ENCODE peak calls at places on chromosomes 7 and 10, in five cellular contexts. One of them, this sample, is unnamed.

GRCh38 chr7:6401536-6401935 is 46.2 kb downstream of the DAGLB start:
- DNase-seq in right atrium auricular region: no peak
- DNase-seq in left lung: no peak
- DNase-seq in fibroblast of lung: no peak
- DNase-seq in GM12865: no peak
- DNase-seq in this sample: no peak

GRCh38 chr10:92747600-92747999 is 57.8 kb downstream of the HHEX start:
- DNase-seq in left lung: no peak
- DNase-seq in fibroblast of lung: no peak
- DNase-seq in GM12865: peak; percentile 51
- DNase-seq in right atrium auricular region: no peak
- DNase-seq in this sample: no peak

GRCh38 chr7:17041324-17041723 is 159.5 kb upstream of the AGR3 start:
- DNase-seq in fibroblast of lung: peak; percentile 90
- DNase-seq in GM12865: no peak
- DNase-seq in left lung: no peak
- DNase-seq in right atrium auricular region: no peak
- DNase-seq in this sample: no peak

GRCh38 chr10:43616697-43617370 is 10.6 kb downstream of the ZNF485 start:
- DNase-seq in GM12865: no peak
- DNase-seq in left lung: no peak
- DNase-seq in fibroblast of lung: no peak
- DNase-seq in right atrium auricular region: no peak
- DNase-seq in this sample: no peak

GRCh38 chr7:44985033-44985695 is 6.3 kb upstream of the MYO1G start:
- DNase-seq in left lung: no peak
- DNase-seq in right atrium auricular region: no peak
- DNase-seq in GM12865: no peak
- DNase-seq in fibroblast of lung: no peak
- DNase-seq in this sample: no peak

GRCh38 chr10:16491933-16492332 is 29.7 kb downstream of the C1QL3 start:
- DNase-seq in GM12865: no peak
- DNase-seq in fibroblast of lung: no peak
- DNase-seq in left lung: no peak
- DNase-seq in right atrium auricular region: no peak
- DNase-seq in this sample: no peak

GRCh38 chr10:70598857-70599295 is 3.7 kb downstream of the PRF1 start:
- DNase-seq in right atrium auricular region: peak; percentile 42
- DNase-seq in GM12865: no peak
- DNase-seq in left lung: peak; percentile 73
- DNase-seq in fibroblast of lung: no peak
- DNase-seq in this sample: no peak

GRCh38 chr7:353746-354325 is 63.9 kb downstream of the FOXL3 start:
- DNase-seq in right atrium auricular region: no peak
- DNase-seq in fibroblast of lung: no peak
- DNase-seq in GM12865: no peak
- DNase-seq in left lung: peak; percentile 76
- DNase-seq in this sample: no peak

GRCh38 chr10:69936091-69936490 is 116.6 kb upstream of the MACROH2A2 start:
- DNase-seq in right atrium auricular region: no peak
- DNase-seq in fibroblast of lung: no peak
- DNase-seq in left lung: no peak
- DNase-seq in GM12865: peak; percentile 25
- DNase-seq in this sample: no peak

GRCh38 chr7:128890306-128891109 is 20.0 kb downstream of the KCP start:
- DNase-seq in fibroblast of lung: no peak
- DNase-seq in GM12865: no peak
- DNase-seq in left lung: peak; percentile 86
- DNase-seq in right atrium auricular region: no peak
- DNase-seq in this sample: no peak

GRCh38 chr7:54810401-54810800 is 51.4 kb upstream of the SEC61G start:
- DNase-seq in right atrium auricular region: no peak
- DNase-seq in GM12865: no peak
- DNase-seq in left lung: no peak
- DNase-seq in fibroblast of lung: no peak
- DNase-seq in this sample: no peak

GRCh38 chr7:142357953-142358520 is 100.2 kb upstream of the PRSS58 start:
- DNase-seq in right atrium auricular region: no peak
- DNase-seq in GM12865: peak; percentile 68
- DNase-seq in fibroblast of lung: peak; percentile 85
- DNase-seq in left lung: no peak
- DNase-seq in this sample: peak; percentile 40

GRCh38 chr7:75584385-75584784 is 92.3 kb downstream of the SPDYE5 start:
- DNase-seq in right atrium auricular region: no peak
- DNase-seq in GM12865: no peak
- DNase-seq in left lung: no peak
- DNase-seq in fibroblast of lung: no peak
- DNase-seq in this sample: no peak

GRCh38 chr7:157437519-157438061 is 100.8 kb downstream of the DNAJB6 start:
- DNase-seq in left lung: peak; percentile 26
- DNase-seq in GM12865: no peak
- DNase-seq in right atrium auricular region: no peak
- DNase-seq in fibroblast of lung: no peak
- DNase-seq in this sample: no peak

GRCh38 chr10:69801434-69802315 is at the start of gene COL13A1:
- DNase-seq in right atrium auricular region: peak; percentile 64
- DNase-seq in GM12865: no peak
- DNase-seq in fibroblast of lung: peak; percentile 71
- DNase-seq in left lung: peak; percentile 80
- DNase-seq in this sample: peak; percentile 46

GRCh38 chr10:25725917-25726716 is 207.9 kb upstream of the MYO3A start:
- DNase-seq in GM12865: peak; percentile 55
- DNase-seq in fibroblast of lung: peak; percentile 50
- DNase-seq in left lung: no peak
- DNase-seq in right atrium auricular region: no peak
- DNase-seq in this sample: peak; percentile 42

GRCh38 chr7:151046603-151047573 is 1.4 kb upstream of the ASIC3 start:
- DNase-seq in left lung: no peak
- DNase-seq in fibroblast of lung: peak; percentile 95
- DNase-seq in GM12865: no peak
- DNase-seq in right atrium auricular region: no peak
- DNase-seq in this sample: no peak

GRCh38 chr10:60203993-60204618 is 185.6 kb downstream of the ANK3 start:
- DNase-seq in GM12865: peak; percentile 20
- DNase-seq in left lung: no peak
- DNase-seq in right atrium auricular region: no peak
- DNase-seq in fibroblast of lung: peak; percentile 61
- DNase-seq in this sample: no peak

GRCh38 chr7:49775949-49776443 is 2.6 kb downstream of the VWC2 start:
- DNase-seq in fibroblast of lung: no peak
- DNase-seq in GM12865: no peak
- DNase-seq in left lung: no peak
- DNase-seq in right atrium auricular region: no peak
- DNase-seq in this sample: no peak

GRCh38 chr10:32982293-32982709 is 24.3 kb upstream of the ITGB1 start:
- DNase-seq in left lung: no peak
- DNase-seq in GM12865: no peak
- DNase-seq in right atrium auricular region: no peak
- DNase-seq in fibroblast of lung: peak; percentile 87
- DNase-seq in this sample: no peak

GRCh38 chr7:452230-452751 is 67.4 kb downstream of the PDGFA start:
- DNase-seq in left lung: peak; percentile 66
- DNase-seq in GM12865: peak; percentile 20
- DNase-seq in right atrium auricular region: no peak
- DNase-seq in fibroblast of lung: peak; percentile 42
- DNase-seq in this sample: no peak

GRCh38 chr7:81308643-81309354 is 389.9 kb upstream of the SEMA3C start:
- DNase-seq in GM12865: no peak
- DNase-seq in fibroblast of lung: no peak
- DNase-seq in left lung: no peak
- DNase-seq in right atrium auricular region: no peak
- DNase-seq in this sample: no peak

GRCh38 chr10:80407836-80408197 is 534 bp upstream of the PRXL2A start:
- DNase-seq in right atrium auricular region: no peak
- DNase-seq in fibroblast of lung: no peak
- DNase-seq in left lung: peak; percentile 81
- DNase-seq in GM12865: no peak
- DNase-seq in this sample: no peak

GRCh38 chr10:22681783-22682183 is 32.6 kb downstream of the PIP4K2A start:
- DNase-seq in GM12865: no peak
- DNase-seq in left lung: no peak
- DNase-seq in fibroblast of lung: peak; percentile 53
- DNase-seq in right atrium auricular region: no peak
- DNase-seq in this sample: peak; percentile 50

GRCh38 chr7:4208086-4208485 is 474.0 kb upstream of the FOXK1 start:
- DNase-seq in GM12865: no peak
- DNase-seq in right atrium auricular region: no peak
- DNase-seq in fibroblast of lung: no peak
- DNase-seq in left lung: peak; percentile 71
- DNase-seq in this sample: no peak

GRCh38 chr10:132560248-132560731 is 22.7 kb downstream of the INPP5A start:
- DNase-seq in fibroblast of lung: no peak
- DNase-seq in left lung: no peak
- DNase-seq in GM12865: no peak
- DNase-seq in right atrium auricular region: no peak
- DNase-seq in this sample: no peak

DNA sequence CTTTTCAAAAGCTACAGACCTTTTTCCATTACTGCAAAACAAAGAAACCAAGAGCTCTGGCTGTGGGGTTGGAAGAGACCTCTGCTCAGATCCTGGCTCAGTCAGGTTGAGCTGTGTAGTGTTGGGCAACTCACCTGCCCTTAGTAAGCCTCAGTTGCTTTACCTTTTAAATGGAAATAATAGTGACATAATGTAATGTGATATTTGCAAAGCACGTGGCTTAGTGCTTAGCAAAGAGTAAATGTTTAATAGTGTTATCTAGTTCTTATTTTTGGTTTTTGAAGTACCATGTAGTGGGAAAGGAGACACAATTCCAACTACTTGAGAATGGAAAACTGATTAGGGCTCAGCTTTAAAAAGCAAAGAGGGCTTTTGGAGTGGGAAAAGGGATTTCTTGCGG is 100.2 kb downstream of the SVIL start:
- DNase-seq in GM12865: no peak
- DNase-seq in left lung: no peak
- DNase-seq in right atrium auricular region: no peak
- DNase-seq in fibroblast of lung: no peak
- DNase-seq in this sample: no peak
- H3K4me3 ChIP-seq in GM12865: no peak overlapping the region
- H3K4me3 ChIP-seq in left lung: no peak overlapping the region
- H3K4me3 ChIP-seq in right atrium auricular region: no peak overlapping the region
- H3K4me3 ChIP-seq in fibroblast of lung: no peak overlapping the region
- H3K4me3 ChIP-seq in this sample: no peak overlapping the region

DNA sequence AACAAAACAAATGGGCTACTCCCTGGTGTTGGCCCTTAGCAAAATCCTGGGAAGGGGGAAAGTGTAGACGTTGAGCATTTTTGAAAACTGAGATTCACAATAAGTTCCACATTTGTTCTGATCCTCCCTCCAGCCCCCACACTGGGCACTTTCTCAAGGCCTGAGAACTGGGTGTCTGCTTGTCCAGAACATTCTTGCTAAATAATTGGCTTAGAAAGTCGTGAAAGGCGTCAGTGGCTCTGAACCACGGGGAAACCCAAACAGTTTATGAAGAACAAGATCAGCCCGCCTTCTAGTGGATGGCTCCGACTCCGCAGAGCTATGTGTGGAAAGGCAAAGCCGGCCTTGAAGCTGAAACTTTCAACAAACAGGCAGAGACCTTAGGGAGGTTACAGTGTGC is 370.1 kb downstream of the PRPF18 start:
- DNase-seq in left lung: no peak
- DNase-seq in fibroblast of lung: peak; percentile 94
- DNase-seq in right atrium auricular region: peak; percentile 93
- DNase-seq in GM12865: no peak
- DNase-seq in this sample: no peak
- TF ChIP-seq CTCF in left lung: peak; percentile 36
- TF ChIP-seq CTCF in fibroblast of lung: peak; percentile 75
- TF ChIP-seq CTCF in right atrium auricular region: no peak
- TF ChIP-seq CTCF in GM12865: no peak
- TF ChIP-seq CTCF in this sample: peak; percentile 6

DNA sequence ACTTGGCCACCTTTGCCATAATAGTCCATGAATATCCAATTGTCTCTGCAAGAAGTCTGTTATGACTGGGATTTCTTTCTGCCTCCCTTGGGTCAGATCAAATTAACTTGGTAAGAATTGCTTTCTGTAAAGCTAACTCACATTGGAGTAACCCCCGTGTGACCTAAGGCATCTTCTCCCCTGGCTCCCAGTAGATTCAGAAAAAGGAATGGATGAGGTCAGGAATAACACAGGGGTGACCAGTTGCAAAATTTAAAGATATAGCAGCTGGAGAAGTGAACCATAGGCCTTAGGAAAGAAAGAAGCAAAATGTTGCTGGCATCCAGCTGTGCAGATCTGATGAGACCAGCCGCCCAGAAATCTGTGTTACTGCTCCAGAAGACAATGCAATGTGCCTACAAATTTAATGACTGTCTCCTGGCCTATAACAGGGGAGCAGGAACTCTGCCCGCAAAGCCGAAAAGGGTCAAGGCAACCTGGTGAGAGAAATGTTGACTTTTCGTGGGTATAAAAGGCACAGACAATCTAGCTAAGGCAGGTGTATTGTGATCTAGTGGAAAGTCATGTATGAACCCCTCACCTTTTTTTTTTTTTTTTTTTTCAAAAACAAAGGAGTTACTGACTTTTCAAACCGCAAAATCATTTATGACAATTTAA is 7.4 kb upstream of the OPTN start:
- DNase-seq in GM12865: no peak
- DNase-seq in left lung: no peak
- DNase-seq in fibroblast of lung: no peak
- DNase-seq in right atrium auricular region: no peak
- DNase-seq in this sample: no peak
- H3K4me3 ChIP-seq in GM12865: no peak overlapping the region
- H3K4me3 ChIP-seq in left lung: no peak overlapping the region
- H3K4me3 ChIP-seq in fibroblast of lung: no peak overlapping the region
- H3K4me3 ChIP-seq in right atrium auricular region: no peak overlapping the region
- H3K4me3 ChIP-seq in this sample: no peak overlapping the region

GRCh38 chr10:88372881-88373592 is 210.1 kb downstream of the RNLS start:
- DNase-seq in left lung: no peak
- DNase-seq in right atrium auricular region: no peak
- DNase-seq in fibroblast of lung: peak; percentile 11
- DNase-seq in GM12865: no peak
- DNase-seq in this sample: peak; percentile 38
- TF ChIP-seq CTCF in left lung: no peak
- TF ChIP-seq CTCF in right atrium auricular region: no peak
- TF ChIP-seq CTCF in fibroblast of lung: no peak
- TF ChIP-seq CTCF in GM12865: no peak
- TF ChIP-seq CTCF in this sample: no peak

GRCh38 chr7:134947329-134947728 is 39.0 kb upstream of the AGBL3 start:
- DNase-seq in left lung: peak; percentile 70
- DNase-seq in fibroblast of lung: no peak
- DNase-seq in GM12865: no peak
- DNase-seq in right atrium auricular region: no peak
- DNase-seq in this sample: no peak

GRCh38 chr7:134945711-134946110 is 40.6 kb upstream of the AGBL3 start:
- DNase-seq in GM12865: no peak
- DNase-seq in left lung: no peak
- DNase-seq in right atrium auricular region: no peak
- DNase-seq in fibroblast of lung: no peak
- DNase-seq in this sample: no peak

GRCh38 chr7:134947831-134948230 is 38.5 kb upstream of the AGBL3 start:
- DNase-seq in left lung: no peak
- DNase-seq in fibroblast of lung: no peak
- DNase-seq in right atrium auricular region: no peak
- DNase-seq in GM12865: no peak
- DNase-seq in this sample: no peak

GRCh38 chr7:134948246-134948645 is 38.1 kb upstream of the AGBL3 start:
- DNase-seq in GM12865: no peak
- DNase-seq in fibroblast of lung: no peak
- DNase-seq in right atrium auricular region: no peak
- DNase-seq in left lung: no peak
- DNase-seq in this sample: no peak

GRCh38 chr7:134946260-134946659 is 40.0 kb upstream of the AGBL3 start:
- DNase-seq in fibroblast of lung: peak; percentile 52
- DNase-seq in right atrium auricular region: no peak
- DNase-seq in GM12865: peak; percentile 15
- DNase-seq in left lung: no peak
- DNase-seq in this sample: no peak
- H3K4me3 ChIP-seq in fibroblast of lung: no peak overlapping the region
- H3K4me3 ChIP-seq in right atrium auricular region: no peak overlapping the region
- H3K4me3 ChIP-seq in GM12865: no peak overlapping the region
- H3K4me3 ChIP-seq in left lung: no peak overlapping the region
- H3K4me3 ChIP-seq in this sample: no peak overlapping the region